ENCODE peak calls at places on chromosomes 6 and 20, in nine cellular contexts. W is A673, D is stomach, H is prostate gland, B is bronchial epithelial cell, Z is dorsolateral prefrontal cortex, X is BE2C, Q is PC-3, K is DND-41. O is an unnamed sample.

GRCh38 chr6:78615430-78615904 is 251.9 kb upstream of the IRAK1BP1 start:
- DNase-seq in X (no peak), D (no peak), W (no peak), K (no peak), Z (no peak), H (no peak), B (peak; percentile 68), Q (peak; percentile 39), O (no peak)

GRCh38 chr6:137926207-137926731 is 59.2 kb downstream of the TNFAIP3 start:
- DNase-seq in W (no peak), K (peak; percentile 60), Z (no peak), D (no peak), B (peak; percentile 92), Q (peak; percentile 87), X (no peak), H (peak; percentile 11), O (no peak)

GRCh38 chr20:23668477-23668951 is 20.3 kb downstream of the CST4 start:
- DNase-seq in X (peak; percentile 55), W (peak; percentile 66), H (peak; percentile 51), K (peak; percentile 70), Z (no peak), B (peak; percentile 50), Q (peak; percentile 83), D (peak; percentile 50), O (no peak)

GRCh38 chr6:10518461-10519216 is 2.5 kb upstream of the GCNT2 start:
- DNase-seq in B (peak; percentile 82), Q (peak; percentile 77), D (no peak), W (peak; percentile 29), Z (no peak), X (no peak), K (no peak), H (peak; percentile 41), O (no peak)

GRCh38 chr6:22147469-22147815 is 149.4 kb downstream of the PRL start:
- DNase-seq in Z (no peak), H (no peak), X (no peak), Q (no peak), B (no peak), W (no peak), D (no peak), K (no peak), O (no peak)

GRCh38 chr20:51023617-51024155 is 779 bp upstream of the KCNG1 start:
- DNase-seq in Q (no peak), D (no peak), H (no peak), W (no peak), X (no peak), Z (no peak), K (no peak), B (no peak), O (no peak)

GRCh38 chr6:42007753-42008528 is 42.4 kb upstream of the TAF8 start:
- DNase-seq in Z (no peak), H (no peak), K (peak; percentile 91), W (no peak), B (no peak), Q (no peak), X (no peak), D (no peak), O (peak; percentile 71)

GRCh38 chr20:31894980-31895675 is 24.7 kb downstream of the TTLL9 start:
- DNase-seq in Z (no peak), X (no peak), D (peak; percentile 50), Q (peak; percentile 72), H (peak; percentile 63), K (no peak), B (peak; percentile 63), W (peak; percentile 78), O (no peak)

GRCh38 chr6:25306379-25306778 is 27.2 kb downstream of the CARMIL1 start:
- DNase-seq in D (no peak), B (no peak), H (no peak), Z (no peak), W (no peak), X (no peak), Q (no peak), K (no peak), O (no peak)

GRCh38 chr6:168159503-168159902 is 80.5 kb upstream of the FRMD1 start:
- DNase-seq in H (no peak), X (no peak), B (no peak), Q (no peak), W (no peak), D (no peak), K (no peak), Z (no peak), O (no peak)

GRCh38 chr6:149963212-149963461 is 606 bp upstream of the ULBP1 start:
- DNase-seq in W (peak; percentile 67), Z (no peak), B (peak; percentile 20), K (no peak), H (no peak), X (no peak), D (no peak), Q (peak; percentile 58), O (no peak)

DNA sequence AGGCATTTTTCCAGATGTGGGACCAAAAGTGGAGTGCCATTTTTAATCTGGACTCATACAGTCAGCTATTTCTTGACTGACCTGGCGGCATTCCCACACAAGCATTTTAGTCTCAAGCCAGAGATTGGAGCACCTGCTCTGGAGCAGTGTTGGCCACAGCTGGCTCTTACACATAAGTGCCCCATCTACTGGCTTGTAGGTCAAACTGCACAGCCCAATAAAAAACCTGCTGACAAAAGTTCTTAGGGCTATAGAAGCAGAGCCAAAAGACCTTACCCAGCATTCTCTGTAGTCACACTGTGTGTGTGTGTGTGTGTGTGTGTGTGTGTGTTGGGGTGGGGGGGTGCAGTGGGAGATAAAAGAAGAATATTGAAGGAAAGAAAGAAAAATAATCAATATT is 38.6 kb upstream of the SENP6 start:
- DNase-seq in X (peak; percentile 42), B (peak; percentile 60), Z (no peak), K (no peak), D (no peak), H (no peak), Q (peak; percentile 48), W (peak; percentile 71), O (no peak)
- TF ChIP-seq CTCF in X (peak; percentile 76), B (peak; percentile 71), Z (no peak), K (peak; percentile 49), D (no peak), H (no peak), Q (peak; percentile 44), W (peak; percentile 58), O (no peak)

DNA sequence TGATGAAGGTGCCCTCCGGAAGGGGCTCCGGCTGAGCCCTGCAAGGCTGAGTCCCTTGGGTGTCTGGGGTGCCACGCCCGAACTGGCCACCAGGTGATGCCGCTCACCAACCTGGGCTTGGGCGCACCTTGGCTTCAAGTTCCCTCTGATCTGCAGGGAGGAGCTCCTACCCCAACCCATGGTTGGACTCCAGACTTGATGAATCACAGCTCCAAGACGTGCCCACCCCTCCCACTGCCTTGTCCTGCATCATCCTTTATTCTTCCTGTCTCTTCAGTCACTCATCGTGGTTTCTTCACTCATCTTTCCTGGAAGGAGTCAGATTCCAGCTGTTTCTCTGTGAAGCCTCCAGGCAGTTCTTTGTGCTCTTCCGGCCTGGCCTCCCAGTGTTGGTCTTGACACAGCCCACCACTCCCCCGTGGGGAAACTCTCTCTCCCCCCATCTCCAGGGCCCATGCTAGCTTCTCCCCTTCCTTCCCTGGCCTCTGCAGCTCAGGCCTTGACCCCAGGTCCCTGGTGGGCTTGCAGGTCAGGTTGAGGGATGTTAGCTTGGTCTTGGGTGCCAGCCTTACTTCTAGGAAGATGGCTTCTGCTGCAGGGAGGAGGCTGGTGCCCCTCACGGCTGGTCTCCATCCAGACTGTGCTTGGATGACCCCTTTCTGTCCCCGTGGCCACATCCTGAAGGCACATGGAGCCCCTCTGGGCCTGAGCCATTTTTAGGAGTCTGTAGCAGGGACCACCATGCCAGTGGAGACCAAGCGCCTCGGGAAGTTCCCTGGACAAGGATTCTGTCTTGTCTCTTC is 2.6 kb upstream of the ZBP1 start:
- DNase-seq in D (peak; percentile 68), Q (peak; percentile 99), W (peak; percentile 50), H (peak; percentile 61), B (peak; percentile 92), Z (no peak), X (peak; percentile 74), K (peak; percentile 68), O (peak; percentile 76)
- H3K27me3 ChIP-seq in D (peaks cover 14% of the 10 kb centered on the region), Q (no peaks in the 10 kb centered on the region), W (no peaks in the 10 kb centered on the region), H (no peaks in the 10 kb centered on the region), B (no peaks in the 10 kb centered on the region), Z (no peaks in the 10 kb centered on the region), X (no peaks in the 10 kb centered on the region), K (peaks cover 12% of the 10 kb centered on the region), O (no peaks in the 10 kb centered on the region)

DNA sequence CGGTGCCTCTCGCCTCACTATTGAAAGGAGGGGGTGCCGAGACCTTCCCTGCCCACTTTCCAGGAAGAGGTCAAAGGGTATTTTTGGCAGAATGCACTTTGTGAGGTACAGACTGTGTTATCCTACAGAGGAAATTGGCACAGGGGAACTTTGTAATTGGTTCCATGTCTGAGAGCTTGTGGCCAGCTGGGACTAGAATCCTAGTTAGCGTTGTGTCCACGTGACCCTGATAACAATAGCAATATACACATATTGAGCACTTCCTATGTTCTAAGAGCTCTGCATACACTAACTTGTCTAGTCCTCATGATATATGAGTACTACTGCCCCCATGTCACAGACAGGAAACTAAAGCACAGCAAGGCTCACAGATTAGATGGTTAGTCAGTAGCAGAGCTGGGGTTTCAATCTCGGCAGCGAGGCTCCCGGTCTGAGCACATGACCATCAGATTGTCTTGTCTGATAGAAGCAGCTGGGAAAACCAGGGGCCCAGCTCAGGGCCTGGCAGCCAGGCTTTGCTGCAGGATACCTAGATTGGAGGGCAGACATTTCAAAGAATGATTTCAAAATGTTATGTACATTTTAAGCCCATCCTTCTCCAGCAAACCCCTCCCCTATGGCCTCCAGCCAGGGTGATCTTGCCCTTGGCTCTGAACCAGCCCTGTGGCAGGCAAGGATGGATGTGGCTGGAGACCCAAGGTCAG is 1.4 kb downstream of the MAPK13 start:
- DNase-seq in B (peak; percentile 47), K (no peak), X (peak; percentile 87), H (no peak), D (peak; percentile 71), Z (no peak), Q (peak; percentile 51), W (peak; percentile 44), O (peak; percentile 47)
- TF ChIP-seq CTCF in B (no peak), K (no peak), X (no peak), H (no peak), D (no peak), Z (no peak), Q (no peak), W (no peak), O (no peak)

DNA sequence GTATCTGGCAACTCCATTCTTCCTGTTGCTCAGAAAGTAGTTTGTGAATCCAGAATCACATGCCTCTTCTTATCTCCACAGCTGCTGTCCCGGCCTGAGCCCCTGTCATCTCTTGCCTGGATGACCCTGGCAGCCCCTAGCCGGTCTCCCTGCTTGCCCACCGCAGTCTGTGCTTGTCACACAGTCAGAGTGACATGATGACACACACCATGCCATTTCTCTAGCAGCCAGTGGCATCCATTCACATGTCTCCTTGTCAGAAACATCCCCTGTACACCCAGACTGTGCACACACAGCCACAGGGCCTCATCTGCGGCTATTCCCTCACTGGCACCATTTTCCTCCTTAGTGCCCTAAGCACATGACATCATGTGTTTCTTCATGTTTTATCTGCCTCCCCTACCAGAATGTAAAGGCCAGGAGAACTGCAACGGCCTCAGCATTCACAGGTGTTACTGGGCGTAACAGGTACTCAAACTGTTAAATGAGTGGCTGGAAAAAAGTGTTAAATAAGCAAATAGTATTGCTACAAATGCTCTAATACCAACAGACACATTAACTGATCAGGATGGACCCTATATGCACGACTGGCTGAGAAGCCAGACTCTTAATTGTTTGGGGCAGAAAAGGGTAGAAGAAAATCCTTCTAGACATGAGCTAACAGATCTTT is 9.6 kb downstream of the ABHD12 start:
- DNase-seq in D (no peak), H (no peak), W (no peak), Q (no peak), B (no peak), Z (no peak), X (no peak), K (no peak), O (no peak)
- H3K27me3 ChIP-seq in D (no peaks in the 10 kb centered on the region), H (no peaks in the 10 kb centered on the region), W (no peaks in the 10 kb centered on the region), Q (no peaks in the 10 kb centered on the region), B (no peaks in the 10 kb centered on the region), Z (no peaks in the 10 kb centered on the region), X (no peaks in the 10 kb centered on the region), K (no peaks in the 10 kb centered on the region), O (no peaks in the 10 kb centered on the region)

GRCh38 chr20:62395311-62396242 is 8.7 kb downstream of the RPS21 start:
- DNase-seq in Q (no peak), Z (no peak), K (no peak), D (no peak), W (no peak), B (no peak), H (no peak), X (no peak), O (no peak)
- TF ChIP-seq CTCF in Q (no peak), Z (no peak), K (no peak), D (no peak), W (peak; percentile 38), B (no peak), H (no peak), X (no peak), O (no peak)

O was measured in CD8-positive, alpha-beta T cell.